ENCODE peak calls at places on chromosomes 2 and 18, in five cellular contexts. D, X, N, E and T are unnamed samples.

GRCh38 chr2:241208058-241208457 is 19.6 kb downstream of the ANO7 start:
- DNase-seq in X (no peak), N (no peak), D (no peak), E (no peak), T (no peak)

GRCh38 chr2:218010116-218010837 is 7.5 kb upstream of the TNS1 start:
- DNase-seq in N (peak; percentile 59), X (peak; percentile 68), D (peak; percentile 62), E (peak; percentile 54), T (peak; percentile 83)

GRCh38 chr2:228657807-228658402 is 476.4 kb upstream of the SPHKAP start:
- DNase-seq in N (peak; percentile 62), E (no peak), D (no peak), X (no peak), T (no peak)

GRCh38 chr2:105919191-105919811 is 174.6 kb downstream of the NCK2 start:
- DNase-seq in X (no peak), D (no peak), E (peak; percentile 78), N (no peak), T (no peak)

GRCh38 chr2:50547521-50547920 is 484.4 kb downstream of the NRXN1 start:
- DNase-seq in D (no peak), N (no peak), E (no peak), X (no peak), T (no peak)

GRCh38 chr2:237723613-237724012 is 75.0 kb upstream of the RBM44 start:
- DNase-seq in X (peak; percentile 58), N (peak; percentile 69), E (no peak), D (no peak), T (peak; percentile 73)

GRCh38 chr2:106147159-106147558 is 46.9 kb downstream of the UXS1 start:
- DNase-seq in N (no peak), D (no peak), E (no peak), X (no peak), T (no peak)

GRCh38 chr18:67875936-67876335 is 359.4 kb upstream of the DSEL start:
- DNase-seq in D (no peak), E (no peak), X (no peak), N (no peak), T (no peak)

GRCh38 chr2:235031686-235032373 is 80.0 kb downstream of the SH3BP4 start:
- DNase-seq in N (no peak), D (no peak), X (no peak), E (no peak), T (no peak)

GRCh38 chr2:9750224-9751215 is 92.8 kb upstream of the TAF1B start:
- DNase-seq in X (no peak), N (no peak), E (no peak), D (no peak), T (no peak)

GRCh38 chr2:216921057-216921456 is 61.2 kb upstream of the TNP1 start:
- DNase-seq in X (no peak), D (no peak), N (no peak), E (no peak), T (peak; percentile 31)

GRCh38 chr2:71788601-71789240 is 335.4 kb downstream of the DYSF start:
- DNase-seq in D (no peak), E (no peak), N (no peak), X (no peak), T (peak; percentile 26)

GRCh38 chr2:19109521-19109920 is 248.9 kb downstream of the OSR1 start:
- DNase-seq in D (no peak), N (no peak), X (no peak), E (no peak), T (no peak)

GRCh38 chr2:241325257-241325656 is 9.5 kb downstream of the SEPTIN2 start:
- DNase-seq in D (no peak), N (no peak), X (no peak), E (no peak), T (no peak)

GRCh38 chr2:200862532-200863000 is 1.9 kb downstream of the CLK1 start:
- DNase-seq in N (peak; percentile 39), D (peak; percentile 57), X (no peak), E (peak; percentile 21), T (peak; percentile 67)

GRCh38 chr2:124079045-124079444 is 54.0 kb downstream of the CNTNAP5 start:
- DNase-seq in N (no peak), X (no peak), D (no peak), E (no peak), T (no peak)

GRCh38 chr2:68423966-68424650 is 43.0 kb downstream of the FBXO48 start:
- DNase-seq in D (no peak), N (no peak), X (no peak), E (no peak), T (no peak)

GRCh38 chr2:223779877-223780276 is 57.5 kb downstream of the AP1S3 start:
- DNase-seq in D (no peak), N (peak; percentile 92), X (peak; percentile 18), E (no peak), T (peak; percentile 80)

GRCh38 chr18:8839285-8839684 is 133.9 kb downstream of the MTCL1 start:
- DNase-seq in D (no peak), X (no peak), E (no peak), N (no peak), T (no peak)

GRCh38 chr2:112623913-112624777 is 21.6 kb upstream of the SLC20A1 start:
- DNase-seq in D (peak; percentile 48), N (no peak), E (no peak), X (peak; percentile 52), T (peak; percentile 33)

GRCh38 chr2:181174880-181175590 is 194.6 kb downstream of the UBE2E3 start:
- DNase-seq in D (no peak), E (no peak), N (no peak), X (no peak), T (no peak)

GRCh38 chr2:82675186-82675585 is 1783.9 kb downstream of the SUCLG1 start:
- DNase-seq in E (no peak), N (no peak), D (no peak), X (no peak), T (no peak)

GRCh38 chr2:9192712-9193111 is 13.9 kb upstream of the ASAP2 start:
- DNase-seq in E (no peak), N (no peak), D (no peak), X (no peak), T (peak; percentile 35)

GRCh38 chr18:57831597-57832377 is 28.7 kb upstream of the ATP8B1 start:
- DNase-seq in E (no peak), N (no peak), D (no peak), X (no peak), T (no peak)

GRCh38 chr18:57834616-57835015 is 31.5 kb upstream of the ATP8B1 start:
- DNase-seq in E (no peak), X (no peak), D (no peak), N (no peak), T (no peak)

GRCh38 chr18:57835904-57836303 is 32.8 kb upstream of the ATP8B1 start:
- DNase-seq in X (no peak), D (no peak), N (no peak), E (no peak), T (no peak)

GRCh38 chr18:57833441-57834101 is 30.5 kb upstream of the ATP8B1 start:
- DNase-seq in N (peak; percentile 13), X (peak; percentile 18), E (no peak), D (no peak), T (no peak)

DNA sequence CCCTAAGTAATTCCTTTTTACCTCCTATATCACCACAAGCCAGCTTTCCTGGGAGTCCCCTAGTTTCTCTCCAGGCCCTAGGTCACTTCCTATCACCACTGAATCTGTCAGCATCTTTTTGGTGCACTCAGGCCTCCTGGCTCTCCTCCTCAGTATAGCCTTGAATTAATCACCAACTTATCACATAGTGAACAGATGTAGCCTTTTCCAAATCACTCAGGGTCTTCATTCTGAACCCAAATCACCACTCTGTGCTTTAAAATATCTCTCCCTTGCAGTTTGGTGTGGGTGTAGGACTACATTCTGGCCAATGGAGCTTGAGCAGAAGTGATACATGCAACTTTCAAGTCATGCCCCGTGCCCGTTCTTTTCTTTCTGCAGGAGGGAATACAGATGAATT is 29.6 kb upstream of the ATP8B1 start:
- DNase-seq in N (no peak), E (no peak), X (no peak), D (no peak), T (no peak)
- H3K4me1 ChIP-seq in N (no peaks in the 10 kb centered on the region), E (no peaks in the 10 kb centered on the region), X (peaks cover 11% of the 10 kb centered on the region), D (no peaks in the 10 kb centered on the region), T (no peaks in the 10 kb centered on the region)

DNA sequence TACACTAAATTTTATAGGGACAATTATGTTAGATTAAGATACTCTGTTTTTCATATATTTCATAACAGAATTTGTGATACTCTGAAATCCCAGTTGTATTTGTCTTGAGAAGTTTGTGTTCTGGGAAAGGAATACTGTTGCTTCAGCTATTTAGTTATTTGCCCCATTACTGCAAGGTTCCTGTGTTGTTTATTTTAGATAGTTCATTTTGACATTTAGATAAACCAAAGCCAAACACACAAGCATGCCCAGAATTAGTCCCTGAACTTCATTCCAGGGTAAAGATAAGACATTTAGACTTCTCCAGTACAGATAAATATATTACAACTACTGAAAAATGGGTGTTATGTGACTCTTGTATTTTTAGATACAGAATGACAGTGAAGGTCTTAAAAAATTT is 74.7 kb downstream of the BMPR2 start:
- DNase-seq in E (no peak), X (no peak), D (no peak), N (no peak), T (no peak)
- TF ChIP-seq CTCF in E (no peak), X (no peak), D (no peak), N (no peak), T (no peak)

DNA sequence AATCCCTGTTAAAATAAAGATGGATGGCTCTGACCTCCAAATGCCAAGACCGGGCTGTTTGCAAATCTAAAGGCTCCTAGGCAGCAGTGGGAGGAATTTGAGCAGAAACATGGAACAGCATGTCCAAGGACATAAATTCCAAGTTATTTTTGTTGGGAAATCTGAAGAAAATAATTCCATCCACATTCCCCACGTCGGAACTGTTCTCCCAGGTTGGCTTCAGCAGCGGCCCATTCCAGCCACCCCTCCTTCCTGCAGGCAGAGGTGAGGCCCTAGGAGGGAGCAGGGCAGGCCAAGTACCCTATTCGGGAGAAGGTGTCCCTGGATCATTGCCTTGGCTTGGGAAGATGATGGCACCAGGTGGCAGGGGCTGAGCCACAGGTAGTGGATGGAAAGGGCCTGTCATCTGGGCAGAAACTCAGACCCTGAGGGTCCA is 117.1 kb downstream of the CAPN13 start:
- DNase-seq in X (no peak), D (no peak), E (no peak), N (no peak), T (no peak)
- H3K27ac ChIP-seq in X (no peak overlapping the region), D (peak overlapping the region; percentile 87), E (peak overlapping the region; percentile 92), N (no peak overlapping the region), T (no peak overlapping the region)

GRCh38 chr18:35619468-35619867 is 37.9 kb downstream of the GALNT1 start:
- DNase-seq in N (no peak), E (peak; percentile 42), D (no peak), X (no peak), T (no peak)

GRCh38 chr18:35618289-35618688 is 36.7 kb downstream of the GALNT1 start:
- DNase-seq in D (no peak), X (no peak), N (no peak), E (no peak), T (no peak)

GRCh38 chr18:35618703-35619102 is 37.2 kb downstream of the GALNT1 start:
- DNase-seq in N (peak; percentile 47), D (no peak), X (no peak), E (no peak), T (peak; percentile 53)

GRCh38 chr18:35616664-35617423 is 35.3 kb downstream of the GALNT1 start:
- DNase-seq in X (no peak), D (peak; percentile 28), E (peak; percentile 16), N (peak; percentile 48), T (peak; percentile 59)

DNA sequence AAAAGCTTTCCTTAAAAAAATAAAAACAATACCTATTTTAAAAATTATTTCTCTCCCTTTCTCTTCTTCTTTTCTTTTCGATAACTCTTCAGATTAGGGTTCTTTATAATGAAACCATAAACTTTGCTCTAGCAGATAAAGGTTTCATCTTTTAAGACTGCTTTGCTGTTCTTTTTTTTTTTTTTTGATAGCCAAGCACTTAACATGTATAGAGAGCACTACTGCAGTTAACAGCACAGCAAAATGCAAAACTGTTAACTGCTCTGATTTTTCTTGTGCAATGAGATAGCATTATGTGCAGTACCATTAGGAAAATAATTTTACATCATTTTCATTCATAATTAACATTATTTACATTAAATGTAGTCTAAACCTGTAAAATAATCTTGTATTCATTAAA is 36.3 kb downstream of the GALNT1 start:
- DNase-seq in X (no peak), D (no peak), N (no peak), E (no peak), T (no peak)
- H3K4me1 ChIP-seq in X (peaks cover 15% of the 10 kb centered on the region), D (no peaks in the 10 kb centered on the region), N (peaks cover 37% of the 10 kb centered on the region), E (peaks cover 19% of the 10 kb centered on the region), T (no peaks in the 10 kb centered on the region)